ENCODE peak calls at places on chromosomes 7 and 10, in eight cellular contexts. Y is HFF-Myc, R is cardiac muscle cell, J is GM23338, C is AG09309, D is lung, M is astrocyte of the spinal cord, F is brain microvascular endothelial cell. Z is an unnamed sample.

GRCh38 chr10:82932426-82932825 is 1057.4 kb downstream of the NRG3 start:
- DNase-seq in Y (no peak), R (no peak), J (no peak), C (no peak), D (no peak), M (peak), F (no peak), Z (no peak)

GRCh38 chr10:101065479-101066145 is 3.8 kb downstream of the KAZALD1 start:
- DNase-seq in Y (no peak), R (no peak), J (no peak), C (no peak), D (no peak), M (no peak), F (no peak), Z (no peak)

GRCh38 chr7:90599038-90599437 is 2.9 kb downstream of the CDK14 start:
- DNase-seq in Y (no peak), R (no peak), J (no peak), C (no peak), D (no peak), M (peak), F (peak), Z (no peak)

GRCh38 chr10:52645435-52645776 is 127.2 kb downstream of the MBL2 start:
- DNase-seq in Y (no peak), R (no peak), J (no peak), C (no peak), D (no peak), M (no peak), F (no peak), Z (no peak)

GRCh38 chr10:15038416-15038815 is 5.3 kb upstream of the OLAH start:
- DNase-seq in Y (no peak), R (no peak), J (no peak), C (no peak), D (no peak), M (no peak), F (no peak), Z (no peak)

GRCh38 chr10:44981172-44982113 is 2.8 kb upstream of the DEPP1 start:
- DNase-seq in Y (no peak), R (no peak), J (no peak), C (peak), D (no peak), M (peak), F (peak), Z (no peak)

GRCh38 chr7:96199421-96199820 is 122.5 kb downstream of the SLC25A13 start:
- DNase-seq in Y (no peak), R (no peak), J (no peak), C (no peak), D (no peak), M (peak), F (no peak), Z (no peak)

GRCh38 chr7:148515237-148515636 is 75.3 kb upstream of the C7orf33 start:
- DNase-seq in Y (no peak), R (no peak), J (no peak), C (no peak), D (no peak), M (no peak), F (peak), Z (no peak)

GRCh38 chr10:128808921-128809440 is 658.1 kb upstream of the MGMT start:
- DNase-seq in Y (no peak), R (no peak), J (no peak), C (no peak), D (no peak), M (no peak), F (no peak), Z (no peak)

GRCh38 chr7:69796421-69796820 is 198.1 kb downstream of the AUTS2 start:
- DNase-seq in Y (no peak), R (no peak), J (no peak), C (no peak), D (no peak), M (no peak), F (no peak), Z (no peak)

GRCh38 chr7:55485501-55486171 is 86.7 kb downstream of the VOPP1 start:
- DNase-seq in Y (no peak), R (no peak), J (no peak), C (no peak), D (no peak), M (no peak), F (no peak), Z (no peak)

GRCh38 chr10:130026670-130027456 is 62.8 kb upstream of the EBF3 start:
- DNase-seq in Y (no peak), R (no peak), J (no peak), C (no peak), D (no peak), M (no peak), F (no peak), Z (no peak)

GRCh38 chr7:157619753-157620525 is 283.1 kb downstream of the DNAJB6 start:
- DNase-seq in Y (no peak), R (no peak), J (no peak), C (no peak), D (no peak), M (no peak), F (no peak), Z (no peak)

GRCh38 chr10:129968020-129968861 is 4.2 kb upstream of the EBF3 start:
- DNase-seq in Y (no peak), R (no peak), J (no peak), C (no peak), D (no peak), M (no peak), F (no peak), Z (no peak)

GRCh38 chr7:28107960-28108359 is 72.6 kb downstream of the JAZF1 start:
- DNase-seq in Y (no peak), R (no peak), J (no peak), C (no peak), D (no peak), M (no peak), F (no peak), Z (no peak)

GRCh38 chr10:133318494-133319127 is 9.9 kb downstream of the ZNF511 start:
- DNase-seq in Y (no peak), R (peak), J (peak), C (no peak), D (peak), M (peak), F (peak), Z (no peak)

GRCh38 chr7:114083714-114084113 is 164.9 kb upstream of the PPP1R3A start:
- DNase-seq in Y (no peak), R (peak), J (no peak), C (no peak), D (no peak), M (no peak), F (no peak), Z (no peak)

GRCh38 chr10:133021963-133022783 is 65.6 kb upstream of the ADGRA1 start:
- DNase-seq in Y (no peak), R (no peak), J (no peak), C (no peak), D (no peak), M (no peak), F (no peak), Z (no peak)

GRCh38 chr7:107850221-107850620 is 40.8 kb upstream of the DLD start:
- DNase-seq in Y (no peak), R (no peak), J (no peak), C (no peak), D (no peak), M (no peak), F (no peak), Z (no peak)

GRCh38 chr10:123213192-123213591 is 59.0 kb downstream of the BUB3 start:
- DNase-seq in Y (no peak), R (no peak), J (peak), C (no peak), D (no peak), M (no peak), F (no peak), Z (no peak)

GRCh38 chr7:102967798-102968197 is 55.0 kb downstream of the LRRC17 start:
- DNase-seq in Y (no peak), R (no peak), J (no peak), C (no peak), D (no peak), M (peak), F (peak), Z (no peak)

GRCh38 chr7:28688651-28689050 is 269.5 kb downstream of the TRIL start:
- DNase-seq in Y (no peak), R (no peak), J (no peak), C (peak), D (no peak), M (peak), F (peak), Z (no peak)

GRCh38 chr10:132163278-132163765 is 23.4 kb upstream of the DPYSL4 start:
- DNase-seq in Y (no peak), R (peak), J (peak), C (no peak), D (no peak), M (no peak), F (no peak), Z (no peak)

GRCh38 chr10:73771722-73772279 is 10.0 kb upstream of the CHCHD1 start:
- DNase-seq in Y (no peak), R (peak), J (peak), C (no peak), D (no peak), M (no peak), F (peak), Z (no peak)

GRCh38 chr7:138978541-138979184 is 2.5 kb downstream of the KIAA1549 start:
- DNase-seq in Y (no peak), R (peak), J (no peak), C (no peak), D (no peak), M (no peak), F (no peak), Z (no peak)

GRCh38 chr10:129365767-129366400 is 101.2 kb upstream of the MGMT start:
- DNase-seq in Y (no peak), R (no peak), J (peak), C (no peak), D (peak), M (no peak), F (no peak), Z (peak)

GRCh38 chr10:99926925-99927718 is 82.6 kb downstream of the DNMBP start:
- DNase-seq in Y (no peak), R (peak), J (no peak), C (no peak), D (no peak), M (peak), F (peak), Z (no peak)
- H3K4me3 ChIP-seq in Y (no peak), R (no peak), J (no peak), C (no peak), D (no peak), M (no peak), F (no peak), Z (no peak)

DNA sequence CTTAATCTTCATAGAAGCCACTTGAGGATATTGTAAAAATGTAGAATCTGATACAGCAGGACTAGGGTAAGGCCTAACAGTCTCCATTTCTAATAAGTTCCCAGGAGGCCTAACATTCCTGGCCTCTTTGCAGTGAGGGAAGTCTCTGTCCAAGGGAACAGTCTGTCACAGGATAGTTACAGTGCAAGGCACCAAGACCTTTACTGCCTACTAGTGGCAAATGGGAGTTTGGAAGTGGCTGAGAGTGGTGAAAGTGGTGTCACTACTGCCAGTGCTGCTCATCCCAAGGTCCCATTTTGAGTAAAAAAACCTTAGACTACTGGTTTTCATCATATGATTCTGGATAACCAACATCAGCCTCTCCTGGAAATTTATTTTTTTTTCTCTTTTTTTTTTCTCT is 619.5 kb upstream of the SEMA3D start:
- DNase-seq in Y (no peak), R (peak), J (peak), C (no peak), D (no peak), M (no peak), F (no peak), Z (no peak)
- TF ChIP-seq CTCF in Y (peak), R (no peak), J (peak), C (peak), D (no peak), M (no peak), F (peak), Z (peak)

DNA sequence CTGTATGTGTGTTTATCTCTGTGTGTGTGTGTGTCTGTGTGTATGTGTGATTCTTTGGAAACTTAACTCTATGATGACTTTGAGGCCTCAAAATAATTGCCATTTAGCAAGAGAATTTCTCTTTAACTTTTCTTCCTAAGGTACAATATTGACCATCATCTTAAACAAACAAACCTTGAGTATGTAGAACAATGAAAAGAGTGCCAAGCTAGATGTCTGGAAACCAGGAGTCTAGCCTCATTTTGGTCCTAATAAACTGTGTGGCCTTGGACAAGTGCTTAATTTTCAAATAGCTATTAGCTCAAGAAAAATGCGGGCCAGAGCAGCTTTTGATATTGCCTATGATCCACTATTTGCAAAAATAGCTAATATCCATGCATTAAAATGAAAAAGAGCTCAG is 119.3 kb downstream of the RNLS start:
- DNase-seq in Y (no peak), R (no peak), J (no peak), C (no peak), D (no peak), M (no peak), F (no peak), Z (no peak)
- H3K4me3 ChIP-seq in Y (no peak), R (no peak), J (no peak), C (no peak), D (no peak), M (no peak), F (no peak), Z (no peak)

DNA sequence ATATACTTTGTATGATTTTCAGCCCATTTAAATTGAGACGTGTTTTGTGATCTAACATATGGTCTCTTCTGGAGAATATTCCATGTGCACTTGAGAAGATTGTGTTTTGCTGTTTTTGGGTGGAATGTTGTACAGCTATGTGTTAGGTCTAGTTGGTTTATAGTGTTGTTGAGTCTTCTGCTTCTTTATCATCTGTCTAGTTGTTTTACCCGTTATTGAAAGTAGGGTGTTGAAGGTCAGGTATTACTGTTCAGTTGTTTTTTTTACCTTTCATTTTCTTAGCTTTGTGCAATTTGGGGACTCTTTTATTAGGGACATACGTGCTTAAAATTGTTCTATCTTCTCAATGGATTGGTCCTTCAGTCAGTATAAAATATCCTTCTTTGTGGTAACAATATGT is 18.5 kb downstream of the SEPTIN7 start:
- DNase-seq in Y (no peak), R (no peak), J (no peak), C (no peak), D (no peak), M (no peak), F (no peak), Z (no peak)
- TF ChIP-seq CTCF in Y (no peak), R (no peak), J (no peak), C (no peak), D (no peak), M (no peak), F (no peak), Z (no peak)

GRCh38 chr7:5590596-5591546 is 167.2 kb upstream of the TNRC18 start:
- DNase-seq in Y (no peak), R (no peak), J (no peak), C (no peak), D (no peak), M (peak), F (no peak), Z (no peak)
- H3K4me3 ChIP-seq in Y (no peak), R (no peak), J (peak), C (no peak), D (no peak), M (no peak), F (no peak), Z (no peak)

DNA sequence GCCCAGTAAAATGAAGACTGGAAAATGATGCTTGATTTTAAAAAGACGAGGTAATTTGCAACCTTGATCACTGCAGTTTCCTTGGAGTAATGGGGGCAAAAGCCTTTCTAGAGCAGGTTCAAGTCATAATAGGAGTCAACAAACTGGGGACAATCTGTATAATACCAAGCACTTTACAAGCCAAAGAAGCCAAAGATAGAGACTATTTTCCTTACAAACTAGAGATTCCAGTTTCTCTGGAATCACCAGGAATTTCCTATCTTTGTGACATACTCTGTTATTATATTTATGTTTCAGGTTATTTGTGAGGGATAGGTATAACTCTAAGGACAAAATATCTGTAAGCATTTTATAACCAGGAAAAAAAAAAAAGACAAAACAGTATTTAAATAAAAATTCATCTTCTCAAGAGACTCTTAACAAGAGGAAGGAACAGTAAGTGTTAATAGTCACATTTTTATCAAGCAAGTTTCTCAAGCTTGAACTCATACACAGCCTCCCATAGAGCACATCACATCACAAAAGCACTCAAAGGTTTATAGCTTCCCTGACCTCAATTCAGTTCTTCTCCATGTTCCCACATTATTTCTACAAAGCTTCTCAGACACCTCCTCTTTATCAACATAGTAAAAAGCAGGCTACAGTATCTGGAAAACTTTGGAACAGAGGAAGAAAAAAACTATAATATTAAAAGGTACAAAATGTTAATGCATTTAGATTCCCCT is 18.9 kb downstream of the JMJD1C start:
- DNase-seq in Y (no peak), R (no peak), J (no peak), C (no peak), D (no peak), M (no peak), F (no peak), Z (no peak)
- TF ChIP-seq CTCF in Y (no peak), R (no peak), J (no peak), C (no peak), D (no peak), M (no peak), F (no peak), Z (no peak)